ENCODE peak calls at places on chromosomes 1 and 21, in four cellular contexts. One of them, this sample, is unnamed.

GRCh38 chr1:63922848-63923247 is 149.0 kb downstream of the ROR1 start:
- DNase-seq in K562: no peak
- DNase-seq in HepG2: no peak
- DNase-seq in GM12878: no peak
- DNase-seq in this sample: no peak

GRCh38 chr1:116987256-116987555 is 14.4 kb upstream of the CD101 start:
- DNase-seq in K562: no peak
- DNase-seq in HepG2: no peak
- DNase-seq in GM12878: no peak
- DNase-seq in this sample: no peak

GRCh38 chr1:207021139-207021861 is 11.3 kb downstream of the C1orf116 start:
- DNase-seq in K562: peak; percentile 88
- DNase-seq in HepG2: peak; percentile 89
- DNase-seq in GM12878: no peak
- DNase-seq in this sample: no peak

GRCh38 chr1:116738673-116739370 is 15.4 kb upstream of the CD2 start:
- DNase-seq in K562: no peak
- DNase-seq in HepG2: no peak
- DNase-seq in GM12878: peak; percentile 91
- DNase-seq in this sample: no peak

GRCh38 chr1:43225168-43225567 is 44.6 kb upstream of the TMEM125 start:
- DNase-seq in K562: peak; percentile 33
- DNase-seq in HepG2: no peak
- DNase-seq in GM12878: no peak
- DNase-seq in this sample: no peak

GRCh38 chr1:26861286-26861701 is 1.7 kb upstream of the SFN start:
- DNase-seq in K562: no peak
- DNase-seq in HepG2: no peak
- DNase-seq in GM12878: no peak
- DNase-seq in this sample: no peak

GRCh38 chr1:27351541-27352107 is 9.8 kb downstream of the SYTL1 start:
- DNase-seq in K562: no peak
- DNase-seq in HepG2: no peak
- DNase-seq in GM12878: no peak
- DNase-seq in this sample: no peak

GRCh38 chr1:32125313-32125712 is 17.5 kb downstream of the KPNA6 start:
- DNase-seq in K562: no peak
- DNase-seq in HepG2: no peak
- DNase-seq in GM12878: no peak
- DNase-seq in this sample: no peak

GRCh38 chr1:47194314-47194713 is 4.5 kb upstream of the PDZK1IP1 start:
- DNase-seq in K562: no peak
- DNase-seq in HepG2: no peak
- DNase-seq in GM12878: no peak
- DNase-seq in this sample: no peak

GRCh38 chr1:15770313-15770962 is 11.8 kb downstream of the FBLIM1 start:
- DNase-seq in K562: no peak
- DNase-seq in HepG2: no peak
- DNase-seq in GM12878: no peak
- DNase-seq in this sample: no peak

GRCh38 chr1:13950637-13951036 is 250.6 kb downstream of the PRDM2 start:
- DNase-seq in K562: peak; percentile 53
- DNase-seq in HepG2: no peak
- DNase-seq in GM12878: no peak
- DNase-seq in this sample: peak; percentile 25

GRCh38 chr1:32893198-32894018 is 7.1 kb downstream of the HPCA start:
- DNase-seq in K562: peak; percentile 73
- DNase-seq in HepG2: no peak
- DNase-seq in GM12878: no peak
- DNase-seq in this sample: peak; percentile 70

GRCh38 chr1:227948493-227949260 is 945 bp upstream of the WNT9A start:
- DNase-seq in K562: no peak
- DNase-seq in HepG2: no peak
- DNase-seq in GM12878: no peak
- DNase-seq in this sample: no peak

GRCh38 chr1:234486858-234487830 is 8.2 kb upstream of the TARBP1 start:
- DNase-seq in K562: peak; percentile 45
- DNase-seq in HepG2: peak; percentile 77
- DNase-seq in GM12878: no peak
- DNase-seq in this sample: no peak

GRCh38 chr21:41570791-41571355 is 62.9 kb upstream of the TMPRSS2 start:
- DNase-seq in K562: no peak
- DNase-seq in HepG2: no peak
- DNase-seq in GM12878: peak; percentile 62
- DNase-seq in this sample: no peak

GRCh38 chr1:233912909-233913308 is 8.4 kb downstream of the SLC35F3 start:
- DNase-seq in K562: no peak
- DNase-seq in HepG2: no peak
- DNase-seq in GM12878: no peak
- DNase-seq in this sample: no peak

GRCh38 chr1:56330400-56331026 is 248.8 kb downstream of the PLPP3 start:
- DNase-seq in K562: no peak
- DNase-seq in HepG2: peak; percentile 47
- DNase-seq in GM12878: peak; percentile 68
- DNase-seq in this sample: no peak

GRCh38 chr1:118928739-118929554 is 59.2 kb downstream of the TBX15 start:
- DNase-seq in K562: peak; percentile 27
- DNase-seq in HepG2: peak; percentile 41
- DNase-seq in GM12878: no peak
- DNase-seq in this sample: peak; percentile 27

GRCh38 chr1:92965003-92965402 is 3.7 kb upstream of the DIPK1A start:
- DNase-seq in K562: no peak
- DNase-seq in HepG2: no peak
- DNase-seq in GM12878: no peak
- DNase-seq in this sample: no peak

GRCh38 chr1:151391079-151391563 is 8.3 kb upstream of the PSMB4 start:
- DNase-seq in K562: no peak
- DNase-seq in HepG2: no peak
- DNase-seq in GM12878: no peak
- DNase-seq in this sample: no peak

GRCh38 chr1:221912230-221912629 is 170.3 kb upstream of the DUSP10 start:
- DNase-seq in K562: no peak
- DNase-seq in HepG2: no peak
- DNase-seq in GM12878: no peak
- DNase-seq in this sample: no peak

GRCh38 chr1:27990920-27991537 is 31.3 kb downstream of the XKR8 start:
- DNase-seq in K562: no peak
- DNase-seq in HepG2: no peak
- DNase-seq in GM12878: no peak
- DNase-seq in this sample: no peak

GRCh38 chr1:100087396-100087795 is 45.3 kb downstream of the SASS6 start:
- DNase-seq in K562: no peak
- DNase-seq in HepG2: no peak
- DNase-seq in GM12878: no peak
- DNase-seq in this sample: no peak

GRCh38 chr1:36035154-36035553 is 48.7 kb upstream of the TEKT2 start:
- DNase-seq in K562: no peak
- DNase-seq in HepG2: no peak
- DNase-seq in GM12878: no peak
- DNase-seq in this sample: no peak

GRCh38 chr1:38578444-38578951 is 281.1 kb downstream of the RRAGC start:
- DNase-seq in K562: no peak
- DNase-seq in HepG2: no peak
- DNase-seq in GM12878: no peak
- DNase-seq in this sample: no peak

GRCh38 chr1:160021376-160022074 is 10.3 kb downstream of the PIGM start:
- DNase-seq in K562: no peak
- DNase-seq in HepG2: no peak
- DNase-seq in GM12878: no peak
- DNase-seq in this sample: no peak

GRCh38 chr1:160020196-160020595 is 11.6 kb downstream of the PIGM start:
- DNase-seq in K562: no peak
- DNase-seq in HepG2: no peak
- DNase-seq in GM12878: no peak
- DNase-seq in this sample: no peak

GRCh38 chr1:160022330-160023310 is 9.2 kb downstream of the PIGM start:
- DNase-seq in K562: no peak
- DNase-seq in HepG2: no peak
- DNase-seq in GM12878: no peak
- DNase-seq in this sample: no peak

GRCh38 chr1:160017592-160017991 is 14.2 kb downstream of the PIGM start:
- DNase-seq in K562: no peak
- DNase-seq in HepG2: no peak
- DNase-seq in GM12878: no peak
- DNase-seq in this sample: no peak

DNA sequence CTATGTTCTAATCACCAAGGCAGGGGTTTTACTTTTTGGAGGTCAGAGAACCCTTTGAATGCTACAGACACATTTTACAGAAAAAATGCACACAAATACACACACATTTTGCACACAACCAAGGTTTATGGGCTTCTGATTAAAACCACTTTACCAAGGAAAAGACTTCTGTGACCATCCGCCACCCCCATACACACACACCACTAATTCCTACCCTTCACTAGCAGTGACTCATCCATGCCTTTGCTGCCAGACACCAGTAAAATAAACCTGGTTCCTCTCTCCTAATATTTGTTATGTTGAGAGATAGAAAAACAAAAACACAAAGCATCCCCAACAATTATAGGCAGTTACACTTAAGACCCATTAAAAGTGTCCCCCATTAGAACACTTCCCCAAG is 12.9 kb downstream of the PIGM start:
- DNase-seq in K562: no peak
- DNase-seq in HepG2: no peak
- DNase-seq in GM12878: no peak
- DNase-seq in this sample: no peak
- TF ChIP-seq TARDBP in K562: no peak
- TF ChIP-seq TARDBP in HepG2: no peak
- TF ChIP-seq TARDBP in GM12878: no peak
- TF ChIP-seq TARDBP in this sample: no peak

GRCh38 chr21:44383216-44383615 is 29.8 kb downstream of the TRPM2 start:
- DNase-seq in K562: no peak
- DNase-seq in HepG2: no peak
- DNase-seq in GM12878: no peak
- DNase-seq in this sample: no peak
- TF ChIP-seq TARDBP in K562: no peak
- TF ChIP-seq TARDBP in HepG2: no peak
- TF ChIP-seq TARDBP in GM12878: no peak
- TF ChIP-seq TARDBP in this sample: no peak

GRCh38 chr1:185441608-185442007 is 124.6 kb upstream of the IVNS1ABP start:
- DNase-seq in K562: no peak
- DNase-seq in HepG2: peak; percentile 38
- DNase-seq in GM12878: no peak
- DNase-seq in this sample: no peak
- TF ChIP-seq TARDBP in K562: no peak
- TF ChIP-seq TARDBP in HepG2: no peak
- TF ChIP-seq TARDBP in GM12878: no peak
- TF ChIP-seq TARDBP in this sample: no peak

DNA sequence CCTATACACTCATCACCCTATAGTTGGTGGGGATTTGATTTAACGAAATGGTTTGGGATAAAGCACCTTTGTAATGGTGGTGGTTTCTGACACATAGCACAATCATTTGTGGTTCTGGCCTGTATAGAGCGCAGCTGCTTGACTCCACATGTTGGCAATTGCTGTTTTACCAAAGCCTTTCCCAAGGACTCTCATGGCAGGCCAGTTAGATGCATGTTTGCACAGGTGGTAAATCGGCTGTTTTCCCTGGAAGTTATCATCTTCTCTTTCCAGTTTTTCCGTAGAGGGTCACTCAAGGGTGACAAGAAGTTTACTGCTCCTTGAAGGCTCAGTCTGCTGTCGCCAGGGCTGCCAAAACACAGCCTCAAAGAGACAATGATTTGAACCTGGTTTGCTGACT is 17.1 kb upstream of the XPR1 start:
- DNase-seq in K562: no peak
- DNase-seq in HepG2: no peak
- DNase-seq in GM12878: no peak
- DNase-seq in this sample: no peak
- TF ChIP-seq TARDBP in K562: no peak
- TF ChIP-seq TARDBP in HepG2: no peak
- TF ChIP-seq TARDBP in GM12878: no peak
- TF ChIP-seq TARDBP in this sample: no peak

GRCh38 chr1:161113915-161114314 is 3.9 kb downstream of the PFDN2 start:
- DNase-seq in K562: no peak
- DNase-seq in HepG2: no peak
- DNase-seq in GM12878: no peak
- DNase-seq in this sample: no peak
- TF ChIP-seq TARDBP in K562: no peak
- TF ChIP-seq TARDBP in HepG2: no peak
- TF ChIP-seq TARDBP in GM12878: no peak
- TF ChIP-seq TARDBP in this sample: no peak

GRCh38 chr1:201612645-201613044 is 73.7 kb downstream of the NAV1 start:
- DNase-seq in K562: no peak
- DNase-seq in HepG2: no peak
- DNase-seq in GM12878: no peak
- DNase-seq in this sample: no peak

GRCh38 chr1:201610806-201611205 is 71.9 kb downstream of the NAV1 start:
- DNase-seq in K562: no peak
- DNase-seq in HepG2: no peak
- DNase-seq in GM12878: no peak
- DNase-seq in this sample: no peak

GRCh38 chr1:201617157-201617556 is 78.2 kb downstream of the NAV1 start:
- DNase-seq in K562: no peak
- DNase-seq in HepG2: no peak
- DNase-seq in GM12878: no peak
- DNase-seq in this sample: no peak

GRCh38 chr1:201618375-201618774 is 79.4 kb downstream of the NAV1 start:
- DNase-seq in K562: no peak
- DNase-seq in HepG2: no peak
- DNase-seq in GM12878: no peak
- DNase-seq in this sample: no peak

GRCh38 chr1:201614262-201615015 is 75.5 kb downstream of the NAV1 start:
- DNase-seq in K562: peak; percentile 77
- DNase-seq in HepG2: no peak
- DNase-seq in GM12878: no peak
- DNase-seq in this sample: peak; percentile 60
- TF ChIP-seq TARDBP in K562: no peak
- TF ChIP-seq TARDBP in HepG2: no peak
- TF ChIP-seq TARDBP in GM12878: no peak
- TF ChIP-seq TARDBP in this sample: no peak

DNA sequence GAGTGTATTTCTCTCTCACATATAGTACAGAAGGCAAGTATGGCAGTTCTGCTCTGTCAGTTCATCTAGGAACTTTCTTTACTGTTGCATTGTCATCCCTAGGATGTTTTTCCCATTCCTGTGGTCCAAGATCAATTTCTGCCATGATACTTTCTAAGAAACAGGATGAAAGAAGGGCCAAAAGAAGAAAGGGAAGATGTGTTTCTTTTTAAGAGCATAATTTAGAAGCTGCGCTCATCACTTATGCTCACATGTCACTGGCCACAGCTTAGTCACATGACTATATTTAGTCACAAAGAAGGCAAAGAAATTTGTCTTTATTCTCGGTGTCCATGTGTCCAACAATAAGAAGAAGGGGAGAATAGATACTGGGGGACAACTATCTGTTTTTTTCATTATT is 7.0 kb upstream of the MAST2 start:
- DNase-seq in K562: no peak
- DNase-seq in HepG2: no peak
- DNase-seq in GM12878: no peak
- DNase-seq in this sample: no peak
- TF ChIP-seq TARDBP in K562: no peak
- TF ChIP-seq TARDBP in HepG2: no peak
- TF ChIP-seq TARDBP in GM12878: no peak
- TF ChIP-seq TARDBP in this sample: no peak

GRCh38 chr1:76035053-76035452 is 39.5 kb upstream of the ST6GALNAC3 start:
- DNase-seq in K562: no peak
- DNase-seq in HepG2: peak; percentile 3
- DNase-seq in GM12878: no peak
- DNase-seq in this sample: no peak
- TF ChIP-seq TARDBP in K562: no peak
- TF ChIP-seq TARDBP in HepG2: no peak
- TF ChIP-seq TARDBP in GM12878: no peak
- TF ChIP-seq TARDBP in this sample: no peak